ENCODE peak calls at places on chromosomes 13 and 19, in six cellular contexts. X, C, Q, K, M and O are unnamed samples.

GRCh38 chr19:4556574-4557185 is 2.8 kb downstream of the SEMA6B start:
- DNase-seq in X (no peak), K (peak; percentile 26), M (peak; percentile 91), Q (peak; percentile 92), C (no peak), O (peak; percentile 33)

GRCh38 chr13:46559272-46559805 is 6.4 kb downstream of the LRCH1 start:
- DNase-seq in M (no peak), K (no peak), Q (no peak), C (no peak), X (no peak), O (peak; percentile 20)

GRCh38 chr19:49155005-49155826 is at the start of gene HRC:
- DNase-seq in K (no peak), X (no peak), Q (peak; percentile 52), M (peak; percentile 51), C (no peak), O (peak; percentile 17)

GRCh38 chr13:111503376-111503775 is 182.9 kb downstream of the TEX29 start:
- DNase-seq in K (no peak), C (no peak), Q (no peak), X (no peak), M (no peak), O (no peak)

GRCh38 chr13:99051768-99052455 is 74.0 kb upstream of the DOCK9 start:
- DNase-seq in K (no peak), X (no peak), M (no peak), C (no peak), Q (no peak), O (no peak)

GRCh38 chr13:49711218-49711863 is 20.1 kb upstream of the EBPL start:
- DNase-seq in K (peak; percentile 95), C (peak; percentile 96), X (no peak), Q (no peak), M (no peak), O (no peak)

GRCh38 chr19:12785431-12786011 is 5.8 kb upstream of the JUNB start:
- DNase-seq in M (no peak), X (no peak), Q (no peak), C (no peak), K (no peak), O (no peak)

GRCh38 chr13:112740502-112741131 is 50.8 kb downstream of the ATP11A start:
- DNase-seq in X (no peak), C (peak; percentile 95), K (peak; percentile 93), M (no peak), Q (no peak), O (peak; percentile 75)

GRCh38 chr19:36081894-36082293 is 27.2 kb downstream of the WDR62 start:
- DNase-seq in X (no peak), M (no peak), C (no peak), Q (no peak), K (no peak), O (no peak)

GRCh38 chr13:93797463-93797862 is 570.9 kb downstream of the GPC6 start:
- DNase-seq in Q (no peak), M (no peak), K (no peak), C (peak; percentile 21), X (no peak), O (no peak)

GRCh38 chr19:46859637-46860124 is 1.1 kb upstream of the ARHGAP35 start:
- DNase-seq in K (no peak), C (peak; percentile 55), Q (no peak), M (no peak), X (no peak), O (no peak)

GRCh38 chr19:55640577-55641375 is at the start of gene ZNF580:
- DNase-seq in M (peak; percentile 86), C (peak; percentile 78), Q (peak; percentile 75), K (peak; percentile 91), X (peak; percentile 65), O (no peak)

GRCh38 chr19:50252887-50253268 is 49.5 kb downstream of the MYH14 start:
- DNase-seq in M (no peak), X (no peak), C (no peak), K (no peak), Q (no peak), O (no peak)

GRCh38 chr13:105333416-105333815 is 1202.0 kb downstream of the EFNB2 start:
- DNase-seq in M (no peak), K (no peak), C (peak; percentile 29), Q (no peak), X (no peak), O (peak; percentile 9)

GRCh38 chr19:6744381-6745288 is 5.2 kb downstream of the TRIP10 start:
- DNase-seq in X (no peak), Q (no peak), C (peak; percentile 87), M (no peak), K (peak; percentile 76), O (peak; percentile 92)
- H3K9ac ChIP-seq in X (peak overlapping the region; percentile 18), Q (no peak overlapping the region), C (peak overlapping the region; percentile 52), M (no peak overlapping the region), K (peak overlapping the region; percentile 57), O (no peak overlapping the region)

GRCh38 chr13:80101040-80101439 is 239.9 kb downstream of the SPRY2 start:
- DNase-seq in Q (no peak), M (no peak), C (no peak), X (no peak), K (no peak), O (no peak)

GRCh38 chr13:80093888-80094287 is 247.0 kb downstream of the SPRY2 start:
- DNase-seq in K (no peak), M (no peak), C (no peak), X (no peak), Q (no peak), O (no peak)

GRCh38 chr13:80100636-80101035 is 240.3 kb downstream of the SPRY2 start:
- DNase-seq in M (no peak), Q (no peak), K (no peak), C (peak; percentile 53), X (no peak), O (no peak)

GRCh38 chr13:80096383-80096782 is 244.5 kb downstream of the SPRY2 start:
- DNase-seq in K (no peak), X (no peak), Q (no peak), C (no peak), M (no peak), O (no peak)
- H3K18ac ChIP-seq in K (no peak overlapping the region), X (no peak overlapping the region), Q (no peak overlapping the region), C (no peak overlapping the region), M (no peak overlapping the region), O (no peak overlapping the region)

GRCh38 chr19:42248270-42249148 is 6.1 kb upstream of the GSK3A start:
- DNase-seq in C (no peak), K (no peak), X (no peak), M (no peak), Q (no peak), O (no peak)

GRCh38 chr19:42250249-42250665 is 4.7 kb downstream of the ERF start:
- DNase-seq in K (no peak), X (no peak), C (no peak), Q (no peak), M (no peak), O (no peak)

GRCh38 chr19:42249149-42249750 is 5.7 kb downstream of the ERF start:
- DNase-seq in X (no peak), K (no peak), C (no peak), Q (no peak), M (no peak), O (no peak)

GRCh38 chr19:42250666-42251531 is 4.0 kb downstream of the ERF start:
- DNase-seq in X (no peak), K (peak; percentile 36), C (peak; percentile 50), Q (no peak), M (no peak), O (no peak)

DNA sequence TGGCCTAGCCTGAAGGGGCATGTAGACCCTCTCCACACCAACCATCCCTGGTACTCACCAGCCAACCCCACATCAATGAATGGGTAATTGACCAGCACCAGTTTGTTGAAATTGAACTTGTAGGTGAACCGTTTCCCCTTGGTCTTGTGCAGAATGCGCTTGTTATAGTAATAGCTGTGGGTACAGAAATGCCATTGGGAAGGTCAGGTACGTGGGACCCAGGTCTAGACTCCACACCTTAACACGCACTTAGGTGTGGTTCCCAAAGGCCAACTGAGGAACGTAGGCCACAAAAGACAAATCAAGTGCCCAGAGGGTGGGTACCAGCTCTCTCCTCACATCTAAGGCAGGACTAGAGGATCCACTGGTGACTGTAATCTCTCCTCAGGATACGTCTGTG is 5.2 kb downstream of the ERF start:
- DNase-seq in C (no peak), M (no peak), X (no peak), Q (no peak), K (no peak), O (no peak)
- H3K9ac ChIP-seq in C (no peak overlapping the region), M (no peak overlapping the region), X (no peak overlapping the region), Q (no peak overlapping the region), K (peak overlapping the region; percentile 83), O (no peak overlapping the region)

GRCh38 chr13:44605275-44605674 is 29.1 kb upstream of the TSC22D1 start:
- DNase-seq in M (no peak), Q (no peak), K (no peak), C (no peak), X (no peak), O (no peak)
- H3K18ac ChIP-seq in M (no peak overlapping the region), Q (no peak overlapping the region), K (no peak overlapping the region), C (no peak overlapping the region), X (no peak overlapping the region), O (no peak overlapping the region)

DNA sequence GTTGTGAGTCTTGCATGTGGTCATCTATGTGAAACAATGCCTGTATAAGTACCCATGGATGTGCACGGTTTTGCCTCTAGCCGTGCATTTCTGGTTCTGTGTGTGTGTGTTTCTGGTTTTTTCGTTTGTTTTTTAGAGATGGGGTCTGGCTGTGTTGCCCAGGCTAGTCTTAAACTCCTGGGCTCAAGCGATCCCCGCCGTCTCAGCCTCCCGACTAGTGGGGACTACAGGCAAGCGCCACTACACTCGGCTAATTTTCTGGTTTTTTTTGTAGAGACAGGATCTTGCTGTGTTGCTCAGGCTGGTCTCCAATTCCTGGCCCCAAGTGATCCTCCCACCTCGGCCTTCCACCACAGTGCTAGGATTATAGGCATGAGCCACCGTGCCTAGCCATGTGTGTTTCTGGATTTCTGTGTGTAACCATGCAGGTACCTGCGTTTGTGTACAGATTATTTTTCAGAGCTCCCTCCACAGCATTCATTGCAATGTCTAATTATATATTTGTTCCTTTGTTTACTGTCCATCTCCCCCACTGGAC is 15.9 kb upstream of the FOSB start:
- DNase-seq in Q (no peak), M (no peak), C (no peak), X (no peak), K (no peak), O (peak; percentile 81)
- H3K9ac ChIP-seq in Q (no peak overlapping the region), M (no peak overlapping the region), C (no peak overlapping the region), X (no peak overlapping the region), K (peak overlapping the region; percentile 99), O (no peak overlapping the region)

GRCh38 chr13:97660488-97661086 is 226.6 kb downstream of the RAP2A start:
- DNase-seq in Q (no peak), K (no peak), X (no peak), C (no peak), M (no peak), O (no peak)

GRCh38 chr13:97658556-97658955 is 224.6 kb downstream of the RAP2A start:
- DNase-seq in Q (no peak), X (no peak), C (no peak), K (no peak), M (no peak), O (no peak)

GRCh38 chr13:97653741-97654140 is 219.8 kb downstream of the RAP2A start:
- DNase-seq in Q (no peak), C (peak; percentile 46), X (no peak), K (no peak), M (no peak), O (peak; percentile 36)

GRCh38 chr13:97659602-97660001 is 225.6 kb downstream of the RAP2A start:
- DNase-seq in M (no peak), C (peak; percentile 21), X (peak; percentile 23), K (peak; percentile 16), Q (no peak), O (no peak)
- H3K18ac ChIP-seq in M (no peak overlapping the region), C (no peak overlapping the region), X (no peak overlapping the region), K (no peak overlapping the region), Q (no peak overlapping the region), O (no peak overlapping the region)